ENCODE peak calls at places on chromosome 12, in seven cellular contexts. W is astrocyte; O is GM13977; N is heart left ventricle; Y is RWPE1; F is CD4-positive, alpha-beta T cell; S is GM06990. C is an unnamed sample.

GRCh38 chr12:124224535-124225110 is 70.3 kb upstream of the RFLNA start:
- DNase-seq in W (no peak), O (no peak), N (no peak), Y (no peak), F (no peak), S (no peak), C (no peak)

GRCh38 chr12:120669055-120669828 is 17.7 kb upstream of the MLEC start:
- DNase-seq in W (no peak), O (peak), N (no peak), Y (no peak), F (no peak), S (peak), C (no peak)

GRCh38 chr12:52247622-52248540 is 14.8 kb downstream of the KRT7 start:
- DNase-seq in W (no peak), O (peak), N (no peak), Y (no peak), F (no peak), S (no peak), C (no peak)

GRCh38 chr12:116142936-116143882 is 134.3 kb downstream of the MED13L start:
- DNase-seq in W (peak), O (no peak), N (no peak), Y (peak), F (no peak), S (no peak), C (peak)

GRCh38 chr12:5102806-5103205 is 59.1 kb downstream of the KCNA5 start:
- DNase-seq in W (no peak), O (no peak), N (no peak), Y (no peak), F (no peak), S (no peak), C (no peak)

GRCh38 chr12:118356809-118357326 is 15.8 kb downstream of the TAOK3 start:
- DNase-seq in W (peak), O (peak), N (no peak), Y (peak), F (no peak), S (peak), C (peak)

GRCh38 chr12:118302053-118302452 is 70.7 kb downstream of the TAOK3 start:
- DNase-seq in W (peak), O (no peak), N (no peak), Y (peak), F (no peak), S (no peak), C (no peak)

GRCh38 chr12:1934831-1935230 is 16.4 kb upstream of the CACNA2D4 start:
- DNase-seq in W (no peak), O (no peak), N (no peak), Y (no peak), F (no peak), S (no peak), C (no peak)

GRCh38 chr12:93419388-93420034 is 22.2 kb downstream of the UBE2N start:
- DNase-seq in W (peak), O (peak), N (no peak), Y (peak), F (no peak), S (peak), C (no peak)

GRCh38 chr12:42326466-42327226 is 679 bp downstream of the PPHLN1 start:
- DNase-seq in W (peak), O (no peak), N (no peak), Y (peak), F (no peak), S (peak), C (peak)

GRCh38 chr12:38547586-38547985 is 231.0 kb downstream of the ALG10B start:
- DNase-seq in W (no peak), O (no peak), N (no peak), Y (peak), F (no peak), S (no peak), C (no peak)

GRCh38 chr12:93785262-93786010 is 108.3 kb downstream of the CRADD start:
- DNase-seq in W (peak), O (no peak), N (peak), Y (peak), F (no peak), S (no peak), C (peak)

GRCh38 chr12:94997726-94998125 is 5.8 kb downstream of the NDUFA12 start:
- DNase-seq in W (no peak), O (no peak), N (no peak), Y (no peak), F (no peak), S (no peak), C (no peak)

GRCh38 chr12:124938606-124939427 is 24.4 kb upstream of the UBC start:
- DNase-seq in W (peak), O (no peak), N (peak), Y (peak), F (peak), S (peak), C (peak)

GRCh38 chr12:117127933-117128823 is 29.0 kb upstream of the TESC start:
- DNase-seq in W (no peak), O (no peak), N (no peak), Y (no peak), F (no peak), S (no peak), C (no peak)

GRCh38 chr12:75685826-75686225 is 174.4 kb upstream of the KRR1 start:
- DNase-seq in W (no peak), O (no peak), N (no peak), Y (no peak), F (no peak), S (no peak), C (no peak)

GRCh38 chr12:31582155-31582554 is 8.8 kb downstream of the DENND5B start:
- DNase-seq in W (peak), O (no peak), N (no peak), Y (peak), F (no peak), S (no peak), C (no peak)

GRCh38 chr12:81297606-81298005 is 219.7 kb downstream of the ACSS3 start:
- DNase-seq in W (peak), O (no peak), N (no peak), Y (no peak), F (no peak), S (no peak), C (no peak)

GRCh38 chr12:55847603-55848329 is 5.0 kb upstream of the MMP19 start:
- DNase-seq in W (peak), O (no peak), N (peak), Y (peak), F (no peak), S (no peak), C (peak)

DNA sequence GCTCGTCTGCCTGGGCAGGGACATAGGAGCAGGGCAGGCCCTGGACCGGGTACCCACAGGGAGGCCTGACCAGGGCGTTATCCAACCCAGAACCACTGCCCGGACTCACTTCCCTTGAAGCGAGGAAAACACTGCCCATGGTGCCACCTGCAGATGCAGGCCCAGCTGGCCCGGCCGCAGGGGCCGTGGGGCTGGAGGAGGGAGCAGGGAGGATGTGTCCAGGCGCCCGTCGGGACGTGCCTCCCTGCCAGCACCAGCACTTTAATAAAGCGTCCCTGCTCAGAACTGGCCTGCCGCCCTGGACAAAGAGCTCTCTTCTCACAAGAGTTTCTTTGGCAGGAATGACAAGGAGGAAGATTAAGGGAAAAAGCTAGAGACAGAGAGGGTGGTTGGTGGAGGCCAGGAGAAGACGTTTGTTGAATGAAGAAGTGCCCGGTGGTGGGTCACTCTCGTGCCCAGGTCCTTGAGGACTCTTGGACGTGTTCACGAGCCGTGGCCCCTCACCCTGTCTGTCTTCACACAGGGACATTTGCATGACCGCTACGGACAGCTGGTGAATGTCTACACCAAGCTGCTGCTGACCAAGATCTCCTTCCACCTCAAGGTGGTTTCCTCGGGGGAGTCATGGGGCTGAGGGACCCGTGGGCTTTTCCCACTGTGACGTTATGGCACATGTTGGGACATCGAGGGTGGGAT is 14.2 kb downstream of the HIP1R start:
- DNase-seq in W (no peak), O (no peak), N (no peak), Y (no peak), F (no peak), S (no peak), C (no peak)
- TF ChIP-seq CTCF in W (no peak), O (no peak), N (no peak), Y (no peak), F (no peak), S (no peak), C (no peak)

DNA sequence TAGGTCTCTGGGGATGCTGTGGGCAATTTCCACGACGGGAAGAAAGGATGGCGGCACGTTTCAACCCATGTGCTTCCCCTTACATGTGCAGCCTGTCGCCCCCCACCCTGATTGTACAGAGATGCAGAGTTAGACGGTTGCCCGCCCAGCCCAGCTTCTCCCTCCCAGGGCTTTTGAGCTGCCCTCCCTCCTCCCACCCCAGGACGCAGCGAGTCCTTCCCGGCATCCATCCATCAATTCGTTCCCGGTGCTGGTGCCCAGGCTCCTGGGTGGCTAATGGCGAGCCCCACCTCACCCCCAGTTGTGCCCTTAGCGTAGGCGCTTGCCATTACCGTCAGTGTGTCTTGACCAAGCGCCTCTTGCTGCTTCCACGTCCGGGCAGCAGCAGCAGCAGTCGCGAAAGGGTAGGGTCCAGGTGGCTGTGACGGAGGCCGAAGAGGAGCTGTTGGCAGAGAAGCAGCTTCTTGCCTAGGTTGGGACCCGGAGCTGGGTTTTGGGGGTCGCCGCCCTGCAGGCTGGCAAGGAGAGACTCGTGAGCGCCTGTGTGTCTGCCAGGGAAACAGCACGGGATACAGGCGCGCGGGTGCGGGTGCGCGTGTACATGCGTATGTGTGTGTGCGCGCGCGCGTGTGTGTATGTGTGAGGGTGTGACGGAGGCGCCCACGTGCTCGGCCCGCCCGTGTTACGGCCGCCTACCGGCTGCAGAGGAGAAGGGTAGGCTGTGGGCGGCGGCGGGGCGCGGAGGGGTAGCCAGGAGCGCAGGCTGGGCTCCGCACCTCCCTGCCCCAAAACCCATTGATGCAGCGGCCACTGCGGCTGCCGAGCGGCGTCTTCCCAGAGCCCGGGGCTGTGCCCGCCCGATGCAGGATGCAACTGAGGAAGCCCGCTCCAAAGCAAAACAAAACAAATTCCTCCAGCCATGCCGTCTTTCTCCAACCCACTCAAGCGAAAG is at the start of gene SLC6A15:
- DNase-seq in W (peak), O (peak), N (peak), Y (peak), F (no peak), S (peak), C (peak)
- TF ChIP-seq CTCF in W (peak), O (no peak), N (no peak), Y (peak), F (no peak), S (no peak), C (no peak)

GRCh38 chr12:46901464-46902205 is 75.8 kb upstream of the SLC38A4 start:
- DNase-seq in W (no peak), O (no peak), N (no peak), Y (no peak), F (no peak), S (no peak), C (no peak)
- TF ChIP-seq CTCF in W (no peak), O (no peak), N (no peak), Y (no peak), F (no peak), S (no peak), C (no peak)

GRCh38 chr12:49013403-49013802 is 5.2 kb downstream of the PRKAG1 start:
- DNase-seq in W (no peak), O (no peak), N (no peak), Y (no peak), F (no peak), S (no peak), C (no peak)

GRCh38 chr12:49017764-49018281 is 753 bp downstream of the PRKAG1 start:
- DNase-seq in W (peak), O (no peak), N (peak), Y (no peak), F (no peak), S (no peak), C (peak)

GRCh38 chr12:49018282-49019119 is at the start of gene PRKAG1:
- DNase-seq in W (peak), O (peak), N (peak), Y (peak), F (peak), S (peak), C (peak)

GRCh38 chr12:49012739-49013138 is 5.8 kb downstream of the PRKAG1 start:
- DNase-seq in W (no peak), O (no peak), N (no peak), Y (no peak), F (no peak), S (no peak), C (no peak)

DNA sequence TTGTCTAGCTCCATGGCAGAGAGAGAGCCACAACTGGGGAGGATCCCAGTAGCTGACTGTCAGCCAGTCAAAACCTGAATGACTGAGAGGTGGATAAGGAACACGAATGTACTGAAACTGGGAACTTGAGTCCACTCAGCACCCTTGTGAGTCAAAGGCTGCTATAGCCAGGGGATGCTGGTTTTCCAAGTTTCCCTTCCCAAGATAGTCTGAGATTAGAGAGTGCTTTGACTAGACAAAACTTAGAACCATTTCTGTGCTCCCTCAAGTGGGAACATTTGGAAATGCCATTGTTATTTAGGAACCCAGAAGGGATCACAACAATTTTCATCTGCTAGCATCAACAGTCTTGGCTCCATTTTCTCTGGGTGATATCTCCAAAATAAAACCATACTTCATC is 4.0 kb downstream of the PRKAG1 start:
- DNase-seq in W (no peak), O (no peak), N (no peak), Y (no peak), F (no peak), S (no peak), C (no peak)
- TF ChIP-seq CTCF in W (peak), O (no peak), N (no peak), Y (peak), F (no peak), S (no peak), C (no peak)

DNA sequence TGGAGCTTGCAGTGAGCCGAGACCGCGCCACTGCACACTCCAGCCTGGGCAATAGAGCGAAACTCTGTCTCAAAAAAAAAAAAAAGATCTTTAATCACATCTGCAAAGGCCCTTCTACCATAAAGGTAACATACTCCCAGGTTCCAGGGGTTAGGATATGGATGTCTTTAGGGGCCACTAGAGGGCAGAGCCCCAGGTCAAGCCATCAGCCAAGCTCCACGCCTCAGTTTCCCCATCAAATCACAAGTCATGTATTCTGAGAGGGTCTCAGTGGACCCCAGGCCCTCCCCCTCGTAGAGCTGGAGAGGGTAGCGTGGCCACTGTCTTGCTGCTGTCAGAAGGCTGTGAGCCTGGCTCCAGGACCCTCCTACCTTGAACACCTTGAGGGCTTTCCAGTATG is 18.8 kb downstream of the SLC8B1 start:
- DNase-seq in W (no peak), O (no peak), N (no peak), Y (no peak), F (no peak), S (no peak), C (no peak)
- TF ChIP-seq CTCF in W (no peak), O (peak), N (no peak), Y (peak), F (no peak), S (peak), C (no peak)

DNA sequence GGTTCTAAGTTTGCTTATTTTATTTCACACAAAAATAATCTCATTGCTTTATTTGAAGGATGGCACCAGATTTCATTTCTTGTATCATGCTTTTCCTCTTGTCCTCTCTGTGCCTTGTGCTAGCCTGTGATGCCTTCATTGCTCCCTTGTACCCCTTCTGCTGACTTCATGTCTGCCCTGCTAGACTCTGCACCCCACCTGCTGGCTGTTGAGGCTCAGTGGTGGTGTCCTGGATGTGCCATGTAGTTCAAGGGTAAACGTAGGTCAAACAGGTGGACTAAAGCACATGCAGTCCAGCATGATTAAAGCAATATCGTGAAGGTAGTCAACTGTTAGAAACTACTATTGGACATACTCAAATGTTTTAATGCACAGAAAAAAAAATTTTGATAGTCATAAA is 21.6 kb downstream of the MRPS35 start:
- DNase-seq in W (no peak), O (no peak), N (no peak), Y (no peak), F (no peak), S (no peak), C (peak)
- TF ChIP-seq CTCF in W (peak), O (peak), N (no peak), Y (no peak), F (no peak), S (peak), C (no peak)

C was measured in activated CD8-positive, alpha-beta T cell treated with anti-CD3 and anti-CD28 coated beads for 36 hours.